ENCODE peak calls at places on chromosome 18, in four cellular contexts. C is IMR-90, I is upper lobe of left lung, O is right atrium auricular region. H is an unnamed sample.

GRCh38 chr18:51266736-51267135 is 69.3 kb upstream of the MEX3C start:
- DNase-seq in C (no peak), O (no peak), I (no peak), H (no peak)

GRCh38 chr18:10565835-10566234 is 40.0 kb downstream of the NAPG start:
- DNase-seq in C (no peak), O (no peak), I (no peak), H (no peak)

GRCh38 chr18:70457223-70457622 is 168.4 kb downstream of the SOCS6 start:
- DNase-seq in C (no peak), O (no peak), I (no peak), H (no peak)

GRCh38 chr18:21468514-21469164 is 131.9 kb downstream of the ESCO1 start:
- DNase-seq in C (no peak), I (no peak), O (no peak), H (no peak)

GRCh38 chr18:6251084-6251483 is 163.6 kb downstream of the L3MBTL4 start:
- DNase-seq in I (no peak), O (no peak), C (no peak), H (no peak)

GRCh38 chr18:33115917-33116316 is 324.6 kb downstream of the CCDC178 start:
- DNase-seq in C (no peak), I (no peak), O (no peak), H (no peak)

GRCh38 chr18:54162431-54162830 is 62.0 kb downstream of the MBD2 start:
- DNase-seq in I (no peak), O (no peak), C (peak; percentile 78), H (no peak)

GRCh38 chr18:3594760-3595241 is 144.8 kb downstream of the TGIF1 start:
- DNase-seq in I (no peak), O (no peak), C (peak; percentile 49), H (no peak)

GRCh38 chr18:37460616-37461015 is 105.0 kb downstream of the CELF4 start:
- DNase-seq in O (no peak), I (no peak), C (no peak), H (no peak)

GRCh38 chr18:7789853-7790552 is 222.9 kb downstream of the PTPRM start:
- DNase-seq in O (no peak), I (no peak), C (peak; percentile 55), H (no peak)

GRCh38 chr18:47745227-47745626 is 185.2 kb downstream of the SMAD2 start:
- DNase-seq in O (peak; percentile 32), C (no peak), I (no peak), H (no peak)

GRCh38 chr18:21047116-21047515 is 64.5 kb downstream of the ROCK1 start:
- DNase-seq in C (no peak), O (no peak), I (no peak), H (no peak)

GRCh38 chr18:60329131-60329530 is 43.4 kb downstream of the MC4R start:
- DNase-seq in O (no peak), I (no peak), C (no peak), H (no peak)

GRCh38 chr18:57801379-57802165 is 1.5 kb downstream of the ATP8B1 start:
- DNase-seq in C (no peak), I (peak; percentile 74), O (no peak), H (no peak)

GRCh38 chr18:80009661-80010550 is 21.5 kb upstream of the TXNL4A start:
- DNase-seq in C (peak; percentile 98), O (peak; percentile 77), I (no peak), H (no peak)

DNA sequence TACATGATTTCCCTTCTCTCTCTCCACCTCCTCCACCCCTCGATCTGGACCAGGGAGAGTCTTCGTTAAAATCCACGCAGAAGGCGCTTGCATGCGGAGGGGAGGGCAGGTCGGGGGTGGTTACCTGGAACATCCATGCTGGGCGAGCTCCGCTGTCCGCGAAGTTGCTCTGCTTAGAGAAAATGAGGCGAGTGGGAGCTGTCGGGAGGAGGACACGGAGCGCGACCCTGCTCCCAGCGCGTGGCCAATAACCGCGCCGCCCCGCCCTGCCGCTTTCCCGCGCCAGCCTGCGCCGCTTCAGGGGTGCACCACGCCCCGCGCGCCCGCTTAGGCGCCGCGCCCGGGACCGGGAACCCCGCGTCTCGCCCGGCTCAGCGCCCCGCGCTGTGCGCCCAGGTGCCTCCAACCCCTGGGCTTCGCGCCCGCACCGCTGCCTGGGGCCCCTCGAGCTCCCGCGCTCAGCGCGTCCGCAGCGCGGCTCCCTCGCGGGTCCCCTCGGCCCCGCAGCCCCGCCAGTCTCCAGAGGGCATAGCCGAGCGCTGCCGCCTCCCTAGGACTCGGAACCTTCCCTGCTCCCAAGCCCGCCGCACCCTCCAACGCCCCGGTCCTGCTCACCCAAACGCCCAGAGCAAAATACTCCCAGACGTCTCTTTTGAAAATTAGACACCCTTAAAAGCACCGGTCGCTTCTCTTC is 633 bp downstream of the CBLN2 start:
- DNase-seq in I (peak; percentile 70), O (no peak), C (no peak), H (no peak)
- TF ChIP-seq CTCF in I (no peak), O (no peak), C (no peak), H (no peak)

DNA sequence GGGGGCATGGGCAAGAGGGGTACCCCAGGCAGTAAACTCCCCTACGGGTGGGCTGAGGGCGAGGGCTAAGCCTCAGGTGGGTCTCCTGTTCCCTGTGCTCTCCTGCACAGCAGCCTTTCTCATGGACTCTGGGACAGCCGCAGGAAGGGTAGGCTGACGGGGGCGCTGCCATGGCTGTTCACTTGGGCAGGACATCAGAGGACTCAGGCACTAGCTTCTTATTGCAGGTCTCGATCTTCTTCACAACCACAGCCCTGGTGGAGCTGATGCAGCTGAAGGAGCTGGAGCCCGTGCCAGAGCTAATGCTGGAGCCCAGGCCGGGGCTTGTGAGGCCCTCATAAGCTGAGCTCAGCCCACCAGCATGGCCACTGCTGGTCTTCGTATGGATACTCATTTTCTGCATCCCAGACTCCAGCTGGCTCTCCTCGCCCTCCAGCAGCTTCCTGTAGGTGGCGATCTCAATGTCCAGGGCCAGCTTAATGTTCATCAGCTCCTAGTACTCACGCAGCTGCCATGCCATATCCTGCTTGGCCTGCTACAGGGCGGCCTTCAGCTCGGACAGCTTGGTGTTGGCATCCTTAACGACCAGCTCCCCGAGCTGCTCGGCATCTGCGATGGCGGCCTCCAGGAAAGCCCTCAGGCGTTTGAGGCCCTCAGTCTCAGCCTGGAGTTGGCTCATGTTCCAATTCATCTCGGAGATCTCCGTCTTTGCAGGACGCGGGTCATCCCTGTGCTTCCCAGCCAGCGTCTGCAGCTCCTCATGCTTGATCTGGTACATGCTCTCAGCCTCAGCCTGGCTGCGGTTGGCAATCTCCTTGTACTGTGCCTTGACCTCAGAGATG is 359.8 kb upstream of the SETBP1 start:
- DNase-seq in O (no peak), C (no peak), I (peak; percentile 43), H (no peak)
- TF ChIP-seq CTCF in O (no peak), C (no peak), I (no peak), H (no peak)

GRCh38 chr18:5237723-5238370 is 40.8 kb upstream of the AKAIN1 start:
- DNase-seq in O (peak; percentile 88), I (peak; percentile 98), C (peak; percentile 85), H (peak; percentile 95)
- TF ChIP-seq CTCF in O (peak; percentile 53), I (no peak), C (peak; percentile 12), H (no peak)

DNA sequence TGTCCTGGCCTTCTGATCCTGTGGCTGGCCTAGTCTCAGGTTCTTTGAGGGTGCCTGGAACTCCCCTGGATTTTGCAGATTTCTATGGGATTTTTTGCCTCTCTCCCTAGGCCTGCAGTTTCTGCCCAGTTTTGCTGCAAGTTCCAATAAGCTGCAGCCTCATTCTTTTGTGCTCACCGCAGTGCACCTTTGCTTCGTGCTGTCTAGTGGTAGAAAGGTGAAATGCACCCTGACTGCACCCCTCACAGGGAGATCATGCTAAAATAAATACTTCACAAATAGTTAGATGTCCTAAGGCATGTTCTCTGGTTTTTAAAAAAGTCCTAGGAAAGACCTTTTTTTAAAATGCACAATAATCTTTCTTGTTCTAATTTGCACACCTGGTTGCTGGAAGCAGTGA is 72.5 kb downstream of the GNAL start:
- DNase-seq in O (no peak), C (no peak), I (no peak), H (no peak)
- TF ChIP-seq CTCF in O (no peak), C (no peak), I (no peak), H (no peak)

DNA sequence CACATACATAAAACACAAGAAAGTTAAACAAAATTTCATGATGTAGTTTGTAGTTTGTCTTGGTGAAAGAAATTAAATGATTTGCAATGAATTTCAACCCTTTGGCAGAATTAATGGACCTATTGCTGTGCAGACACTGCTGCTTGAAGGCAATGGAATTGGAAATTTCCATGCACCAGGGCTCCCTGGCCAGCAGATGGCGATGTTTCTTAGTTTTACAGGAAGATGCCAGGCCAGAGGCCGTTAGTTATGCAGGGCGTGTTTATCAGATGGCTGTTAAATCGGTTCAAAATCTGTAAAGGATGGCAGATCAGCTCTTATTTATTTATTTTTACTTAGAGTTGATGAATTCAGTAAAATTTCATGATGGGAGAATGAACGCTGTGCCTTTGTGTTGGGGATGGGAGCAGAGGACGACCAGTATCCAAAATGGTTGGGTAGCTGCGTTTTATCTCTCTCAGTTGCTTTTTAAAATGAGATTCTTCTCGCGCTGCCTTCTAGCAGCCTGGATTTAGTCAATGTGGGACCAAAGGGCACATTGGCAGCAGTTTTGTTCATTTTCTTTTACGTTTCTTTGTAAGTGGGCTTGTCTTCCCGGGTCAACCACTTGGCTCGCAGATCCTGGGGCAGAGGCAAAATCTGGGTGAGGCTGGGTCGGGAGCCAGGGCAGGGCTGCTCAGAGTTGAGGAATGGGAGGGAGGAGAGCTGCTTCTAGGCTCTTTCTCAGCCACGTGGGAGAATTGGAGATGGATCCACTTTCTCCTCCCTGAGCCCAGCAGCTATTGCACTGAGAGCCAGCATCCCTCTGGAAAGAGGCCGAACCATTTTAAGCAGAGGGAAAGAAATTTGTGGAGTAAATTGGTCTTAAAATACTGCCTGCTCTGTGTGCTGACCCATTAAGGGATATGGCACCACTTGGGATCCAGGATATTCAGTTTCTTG is 344.0 kb downstream of the PIK3C3 start:
- DNase-seq in I (no peak), C (peak; percentile 66), O (peak; percentile 91), H (no peak)
- TF ChIP-seq CTCF in I (no peak), C (peak; percentile 81), O (peak; percentile 94), H (peak; percentile 75)

DNA sequence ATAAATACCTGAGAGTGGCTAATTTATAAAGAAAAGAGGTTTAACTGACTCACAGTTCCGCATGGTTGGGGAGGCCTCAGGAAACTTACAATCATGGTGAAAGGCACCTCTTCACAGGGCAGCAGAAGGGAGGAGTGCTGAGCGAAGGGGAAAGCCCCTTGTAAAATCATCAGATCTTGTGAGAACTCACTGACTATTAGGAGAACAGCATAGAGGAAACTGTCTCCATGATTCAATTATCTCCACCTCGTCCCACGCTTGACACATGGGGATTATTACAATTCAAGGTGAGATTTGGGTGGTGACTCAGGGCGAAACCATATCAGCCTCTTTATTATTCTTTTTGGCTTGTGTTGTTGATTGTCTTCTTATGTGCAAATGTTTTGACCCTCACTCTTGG is 76.2 kb downstream of the WDR7 start:
- DNase-seq in C (no peak), O (no peak), I (no peak), H (no peak)
- TF ChIP-seq CTCF in C (no peak), O (no peak), I (no peak), H (no peak)

DNA sequence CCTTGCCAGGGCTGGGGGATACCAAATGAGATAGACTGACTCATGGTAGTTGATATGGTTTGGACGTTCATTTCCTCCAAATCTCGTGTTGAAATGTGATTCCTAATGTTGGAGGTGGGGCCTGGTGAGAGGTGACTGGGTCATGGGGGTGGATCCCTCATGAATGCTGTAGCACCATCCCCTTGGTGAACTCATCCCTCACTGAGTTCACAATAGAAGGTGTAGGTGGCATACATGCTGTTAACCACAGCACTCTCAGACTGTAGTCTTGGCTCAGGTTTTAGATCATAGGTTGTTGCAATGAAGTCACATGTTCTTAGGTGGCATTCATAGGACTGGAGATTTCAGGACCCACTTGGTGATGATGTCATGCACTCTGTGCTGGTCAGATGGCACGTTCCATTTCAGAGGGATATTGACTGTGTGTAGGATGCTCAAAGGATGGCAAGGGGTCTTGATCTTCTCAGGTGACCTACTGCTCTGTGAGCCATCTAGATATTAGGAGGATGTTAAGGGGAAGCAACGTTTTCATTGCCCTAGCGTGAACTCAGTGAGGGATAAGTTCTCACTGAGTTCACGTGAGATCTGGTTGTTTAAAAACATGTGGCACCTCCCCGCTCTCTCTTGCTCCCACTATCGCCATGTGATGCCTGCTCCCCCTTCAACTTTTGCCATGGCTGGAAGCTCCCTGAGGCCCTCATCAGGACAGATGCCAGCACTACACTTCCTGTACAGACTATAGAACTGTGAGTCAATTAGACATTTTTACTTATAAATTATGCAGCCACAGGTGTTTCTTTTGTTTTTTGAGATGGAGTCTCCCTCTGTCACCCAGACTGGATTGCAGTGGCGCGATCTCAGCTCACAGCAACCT is 73.8 kb upstream of the ACAA2 start:
- DNase-seq in I (no peak), C (no peak), O (no peak), H (no peak)
- TF ChIP-seq CTCF in I (no peak), C (no peak), O (no peak), H (no peak)

H was measured in activated B cell treated with CpG ODN at 0.5 μM for 24 hours.